ENCODE peak calls at places on chromosomes 6 and 20, in six cellular contexts. E, D, F, K, P and R are unnamed samples.

GRCh38 chr6:142945071-142945445 is at the start of gene HIVEP2:
- DNase-seq in D (peak), E (peak), F (peak), K (no peak), P (peak), R (peak)

GRCh38 chr6:148885920-148886845 is 139.4 kb downstream of the UST start:
- DNase-seq in E (no peak), K (no peak), P (no peak), D (no peak), F (no peak), R (no peak)

GRCh38 chr20:11686900-11687543 is 230.7 kb upstream of the BTBD3 start:
- DNase-seq in E (no peak), F (peak), P (no peak), D (no peak), K (no peak), R (no peak)

GRCh38 chr6:105443941-105444340 is 41.1 kb upstream of the PREP start:
- DNase-seq in P (no peak), D (no peak), K (no peak), F (no peak), E (peak), R (no peak)

GRCh38 chr6:85405175-85405852 is 44.6 kb upstream of the NT5E start:
- DNase-seq in E (peak), K (peak), P (no peak), F (no peak), D (no peak), R (no peak)

GRCh38 chr20:15900443-15900842 is 672.8 kb downstream of the KIF16B start:
- DNase-seq in E (no peak), F (no peak), D (no peak), K (no peak), P (no peak), R (no peak)

GRCh38 chr20:15594296-15594695 is 979.0 kb downstream of the KIF16B start:
- DNase-seq in P (no peak), F (no peak), E (no peak), K (no peak), D (no peak), R (no peak)

GRCh38 chr6:14957355-14958059 is 288.4 kb upstream of the JARID2 start:
- DNase-seq in K (peak), F (no peak), P (no peak), E (no peak), D (no peak), R (no peak)

GRCh38 chr20:19397676-19398075 is 185.2 kb downstream of the SLC24A3 start:
- DNase-seq in E (no peak), D (peak), K (no peak), F (no peak), P (no peak), R (peak)

GRCh38 chr6:71676298-71676697 is 210.1 kb upstream of the RIMS1 start:
- DNase-seq in P (no peak), F (no peak), D (no peak), K (no peak), E (no peak), R (no peak)

GRCh38 chr6:103995571-103995970 is 864.1 kb downstream of the HACE1 start:
- DNase-seq in F (no peak), D (no peak), K (no peak), P (no peak), E (no peak), R (no peak)

GRCh38 chr6:122817362-122817761 is 28.3 kb downstream of the SMPDL3A start:
- DNase-seq in F (no peak), D (no peak), P (no peak), K (no peak), E (no peak), R (no peak)

GRCh38 chr6:150409576-150410066 is 40.8 kb downstream of the IYD start:
- DNase-seq in D (no peak), P (peak), K (no peak), F (no peak), E (no peak), R (no peak)

GRCh38 chr20:48194578-48194977 is 409.3 kb upstream of the SULF2 start:
- DNase-seq in E (no peak), K (no peak), F (no peak), P (no peak), D (no peak), R (no peak)

GRCh38 chr6:34182751-34183531 is 37.1 kb upstream of the GRM4 start:
- DNase-seq in K (peak), P (no peak), F (no peak), D (peak), E (no peak), R (peak)

GRCh38 chr6:165725201-165725600 is 62.2 kb upstream of the PDE10A start:
- DNase-seq in F (no peak), E (no peak), K (no peak), D (no peak), P (no peak), R (no peak)

GRCh38 chr6:67694127-67694526 is 941.0 kb upstream of the ADGRB3 start:
- DNase-seq in P (peak), F (no peak), E (peak), D (no peak), K (no peak), R (no peak)

GRCh38 chr6:163296835-163297519 is 117.5 kb upstream of the QKI start:
- DNase-seq in D (no peak), F (no peak), P (no peak), K (no peak), E (no peak), R (no peak)

GRCh38 chr6:131063028-131063763 is at the start of gene EPB41L2:
- DNase-seq in P (peak), K (peak), F (peak), E (peak), D (peak), R (peak)

GRCh38 chr6:113539202-113539601 is 317.9 kb upstream of the MARCKS start:
- DNase-seq in F (no peak), K (no peak), P (no peak), E (no peak), D (no peak), R (no peak)

GRCh38 chr6:45922728-45923351 is 92.8 kb downstream of the CLIC5 start:
- DNase-seq in F (peak), K (no peak), P (peak), E (no peak), D (no peak), R (no peak)

GRCh38 chr6:35400901-35401311 is 51.2 kb upstream of the FANCE start:
- DNase-seq in D (no peak), F (no peak), K (no peak), P (no peak), E (no peak), R (no peak)

GRCh38 chr20:60101894-60102281 is 143.7 kb downstream of the CDH26 start:
- DNase-seq in D (no peak), K (no peak), E (no peak), P (no peak), F (no peak), R (no peak)

GRCh38 chr6:20188630-20189075 is 23.6 kb downstream of the MBOAT1 start:
- DNase-seq in E (no peak), P (peak), K (no peak), D (no peak), F (no peak), R (no peak)

GRCh38 chr6:2938004-2938631 is 33.2 kb downstream of the SERPINB6 start:
- DNase-seq in P (no peak), F (peak), D (no peak), K (no peak), E (no peak), R (no peak)

GRCh38 chr6:147618927-147619326 is 110.4 kb downstream of the SAMD5 start:
- DNase-seq in F (no peak), D (no peak), K (no peak), E (no peak), P (no peak), R (no peak)

GRCh38 chr20:11229772-11230171 is 556.0 kb upstream of the JAG1 start:
- DNase-seq in K (no peak), D (no peak), E (no peak), F (no peak), P (no peak), R (no peak)

GRCh38 chr20:1943267-1944002 is 48.2 kb downstream of the SIRPA start:
- DNase-seq in F (no peak), D (no peak), K (no peak), P (no peak), E (peak), R (no peak)

GRCh38 chr20:1944345-1945099 is 49.3 kb downstream of the SIRPA start:
- DNase-seq in D (no peak), K (no peak), E (no peak), P (no peak), F (no peak), R (no peak)

GRCh38 chr20:1946442-1946761 is 47.5 kb downstream of the PDYN start:
- DNase-seq in E (no peak), K (no peak), F (no peak), D (no peak), P (no peak), R (no peak)

GRCh38 chr20:1945660-1946059 is 48.2 kb downstream of the PDYN start:
- DNase-seq in D (no peak), F (no peak), P (no peak), E (no peak), K (no peak), R (no peak)

DNA sequence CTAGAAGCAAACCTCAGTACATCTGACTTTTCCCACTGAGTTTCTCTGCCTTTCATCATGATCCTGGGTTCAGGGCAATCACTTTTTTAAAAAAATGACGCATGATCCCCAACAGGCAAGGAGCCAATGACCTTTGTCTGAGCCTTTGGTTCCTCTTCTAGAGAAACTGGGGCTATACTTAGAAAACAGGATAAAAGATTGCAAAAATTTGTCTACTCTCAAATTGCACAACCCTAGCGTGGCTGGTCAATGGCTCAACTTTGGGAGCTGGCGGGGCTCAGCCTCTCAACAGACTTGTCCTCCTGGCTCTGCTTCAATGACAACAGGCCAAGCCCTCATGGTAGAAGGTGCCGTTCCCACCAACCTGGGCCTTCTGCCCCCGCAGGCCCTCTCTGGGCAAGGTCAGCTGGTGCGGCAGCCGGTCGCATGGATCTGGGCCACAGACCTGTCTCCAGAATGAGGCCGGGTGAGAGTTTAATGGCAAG is 48.7 kb downstream of the PDYN start:
- DNase-seq in K (no peak), P (no peak), D (no peak), E (no peak), F (no peak), R (no peak)
- TF ChIP-seq POLR2AphosphoS5 in K (no peak), P (no peak), D (no peak), E (no peak), F (no peak), R (no peak)

DNA sequence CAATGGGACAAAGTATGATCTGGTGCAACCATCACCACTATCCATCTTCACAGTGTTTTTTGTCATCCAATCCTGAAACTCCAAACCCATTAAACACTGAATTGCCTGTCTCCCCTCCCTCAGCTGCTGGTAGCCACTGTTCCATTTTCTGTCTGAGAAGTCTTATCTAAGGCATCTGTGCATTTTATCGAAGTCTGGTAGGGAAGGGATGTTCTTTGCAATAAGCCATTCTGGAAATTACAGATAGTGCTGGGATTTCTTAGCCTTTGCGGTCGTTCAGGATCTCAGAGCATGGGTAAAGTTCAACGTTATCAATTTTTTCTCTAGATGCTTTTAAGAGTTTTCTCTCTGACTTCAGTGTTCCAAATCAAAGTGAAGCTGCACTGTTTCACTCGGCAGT is 24.1 kb downstream of the KIF25 start:
- DNase-seq in P (no peak), E (no peak), D (no peak), K (no peak), F (no peak), R (no peak)
- TF ChIP-seq POLR2A in P (no peak), E (no peak), D (no peak), K (no peak), F (no peak), R (no peak)

DNA sequence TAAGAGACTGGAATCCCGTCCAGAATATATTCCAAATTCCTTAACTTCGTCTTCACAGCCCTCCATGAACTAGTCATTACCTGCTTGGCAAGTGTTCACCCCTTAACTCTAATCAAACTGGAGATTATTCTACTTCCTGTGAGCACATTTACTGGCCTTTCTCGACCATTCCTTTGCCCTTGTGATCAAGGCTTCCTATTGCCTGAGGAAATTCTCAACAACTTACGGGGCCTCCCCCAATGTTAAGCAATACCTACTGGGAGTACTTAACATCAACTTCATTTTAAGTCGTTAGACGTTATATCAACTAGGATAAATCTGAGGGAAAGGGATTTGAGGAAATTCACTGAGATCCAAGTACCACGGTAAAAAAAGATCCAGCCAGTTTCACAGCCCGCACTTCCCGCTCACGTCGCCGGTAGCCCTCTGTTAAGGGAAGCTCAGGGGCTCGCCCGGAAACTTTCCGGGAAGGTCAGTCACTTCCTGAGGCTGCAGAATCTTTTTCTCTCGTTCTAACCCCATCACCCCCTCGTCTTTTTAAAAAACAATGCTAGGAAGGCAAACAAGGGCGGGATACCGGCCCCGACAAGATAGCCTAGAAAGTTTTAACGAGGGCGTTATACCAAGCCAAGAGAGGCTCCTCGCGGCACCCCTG is 859 bp downstream of the EIF2S2 start:
- DNase-seq in D (no peak), P (peak), E (no peak), F (no peak), K (no peak), R (no peak)
- TF ChIP-seq TAF1 in D (no peak), P (no peak), E (no peak), F (no peak), K (no peak), R (no peak)

GRCh38 chr6:4647414-4648365 is 128.5 kb upstream of the CDYL start:
- DNase-seq in F (peak), K (no peak), P (peak), E (peak), D (no peak), R (no peak)
- TF ChIP-seq POLR2AphosphoS5 in F (no peak), K (no peak), P (no peak), E (no peak), D (no peak), R (no peak)

GRCh38 chr6:42222450-42222849 is 4.8 kb upstream of the MRPS10 start:
- DNase-seq in K (no peak), P (no peak), F (no peak), D (no peak), E (peak), R (no peak)

GRCh38 chr6:42217165-42217522 is 517 bp downstream of the MRPS10 start:
- DNase-seq in P (no peak), D (no peak), F (no peak), E (no peak), K (no peak), R (no peak)

GRCh38 chr6:42221546-42221945 is 3.9 kb upstream of the MRPS10 start:
- DNase-seq in K (no peak), F (no peak), D (no peak), P (no peak), E (no peak), R (no peak)

GRCh38 chr6:42220754-42221153 is 3.1 kb upstream of the MRPS10 start:
- DNase-seq in D (no peak), E (no peak), P (no peak), K (no peak), F (no peak), R (no peak)

GRCh38 chr6:42217523-42218367 is at the start of gene MRPS10:
- DNase-seq in F (peak), E (peak), P (peak), D (peak), K (peak), R (peak)
- TF ChIP-seq POLR2A in F (peak), E (peak), P (peak), D (peak), K (peak), R (peak)